ENCODE peak calls at places on chromosomes 16 and 17, in eight cellular contexts. One of them, this sample, is unnamed.
A peak's percentile ranks its signal among the peaks of the same experiment; 100 is the strongest.

GRCh38 chr17:968812-969766 is 10.5 kb downstream of the NXN start:
- DNase-seq in NCI-H1048: no peak
- DNase-seq in T follicular helper cell: no peak
- DNase-seq in T-helper 17 cell: no peak
- DNase-seq in lung: no peak
- DNase-seq in IMR-90: no peak
- DNase-seq in iPS-NIHi11: no peak
- DNase-seq in substantia nigra: no peak
- DNase-seq in this sample: no peak

GRCh38 chr16:53041196-53041977 is 11.3 kb downstream of the CHD9NB start:
- DNase-seq in IMR-90: peak; percentile 5
- DNase-seq in T-helper 17 cell: no peak
- DNase-seq in T follicular helper cell: no peak
- DNase-seq in NCI-H1048: no peak
- DNase-seq in substantia nigra: no peak
- DNase-seq in iPS-NIHi11: no peak
- DNase-seq in lung: no peak
- DNase-seq in this sample: no peak

GRCh38 chr16:69150146-69150865 is 17.9 kb downstream of the UTP4 start:
- DNase-seq in lung: peak; percentile 69
- DNase-seq in T-helper 17 cell: no peak
- DNase-seq in iPS-NIHi11: peak; percentile 73
- DNase-seq in NCI-H1048: peak; percentile 4
- DNase-seq in substantia nigra: no peak
- DNase-seq in T follicular helper cell: peak; percentile 35
- DNase-seq in IMR-90: peak; percentile 81
- DNase-seq in this sample: no peak

GRCh38 chr17:68318103-68318991 is 27.1 kb downstream of the ARSG start:
- DNase-seq in T follicular helper cell: no peak
- DNase-seq in NCI-H1048: no peak
- DNase-seq in iPS-NIHi11: no peak
- DNase-seq in lung: no peak
- DNase-seq in T-helper 17 cell: no peak
- DNase-seq in substantia nigra: no peak
- DNase-seq in IMR-90: peak; percentile 65
- DNase-seq in this sample: no peak

GRCh38 chr17:10729334-10730193 is at the start of gene TMEM220:
- DNase-seq in lung: peak; percentile 82
- DNase-seq in IMR-90: peak; percentile 59
- DNase-seq in substantia nigra: peak; percentile 53
- DNase-seq in T-helper 17 cell: no peak
- DNase-seq in NCI-H1048: no peak
- DNase-seq in iPS-NIHi11: peak; percentile 84
- DNase-seq in T follicular helper cell: peak; percentile 7
- DNase-seq in this sample: no peak

GRCh38 chr16:85330694-85331188 is 218.5 kb upstream of the CIBAR2 start:
- DNase-seq in T-helper 17 cell: no peak
- DNase-seq in IMR-90: peak; percentile 86
- DNase-seq in NCI-H1048: no peak
- DNase-seq in lung: no peak
- DNase-seq in iPS-NIHi11: peak; percentile 73
- DNase-seq in substantia nigra: no peak
- DNase-seq in T follicular helper cell: no peak
- DNase-seq in this sample: no peak

GRCh38 chr17:68459030-68459376 is 1.7 kb upstream of the WIPI1 start:
- DNase-seq in iPS-NIHi11: no peak
- DNase-seq in lung: no peak
- DNase-seq in T-helper 17 cell: no peak
- DNase-seq in substantia nigra: no peak
- DNase-seq in NCI-H1048: no peak
- DNase-seq in IMR-90: no peak
- DNase-seq in T follicular helper cell: no peak
- DNase-seq in this sample: no peak

GRCh38 chr17:20218231-20218630 is 209.1 kb downstream of the SPECC1 start:
- DNase-seq in T follicular helper cell: no peak
- DNase-seq in NCI-H1048: no peak
- DNase-seq in lung: no peak
- DNase-seq in iPS-NIHi11: no peak
- DNase-seq in substantia nigra: no peak
- DNase-seq in IMR-90: no peak
- DNase-seq in T-helper 17 cell: no peak
- DNase-seq in this sample: no peak

GRCh38 chr16:64679976-64680375 is 441.9 kb downstream of the CDH11 start:
- DNase-seq in IMR-90: no peak
- DNase-seq in iPS-NIHi11: no peak
- DNase-seq in T follicular helper cell: no peak
- DNase-seq in substantia nigra: no peak
- DNase-seq in T-helper 17 cell: no peak
- DNase-seq in lung: no peak
- DNase-seq in NCI-H1048: no peak
- DNase-seq in this sample: no peak

GRCh38 chr17:2057714-2058520 is 3.0 kb downstream of the HIC1 start:
- DNase-seq in NCI-H1048: no peak
- DNase-seq in lung: no peak
- DNase-seq in T follicular helper cell: no peak
- DNase-seq in substantia nigra: no peak
- DNase-seq in T-helper 17 cell: no peak
- DNase-seq in iPS-NIHi11: peak; percentile 39
- DNase-seq in IMR-90: peak; percentile 49
- DNase-seq in this sample: no peak

GRCh38 chr17:76909971-76910760 is 42.0 kb downstream of the MGAT5B start:
- DNase-seq in T-helper 17 cell: no peak
- DNase-seq in lung: peak; percentile 42
- DNase-seq in NCI-H1048: no peak
- DNase-seq in iPS-NIHi11: peak; percentile 97
- DNase-seq in IMR-90: peak; percentile 41
- DNase-seq in T follicular helper cell: no peak
- DNase-seq in substantia nigra: no peak
- DNase-seq in this sample: no peak

GRCh38 chr17:32494621-32495346 is 8.0 kb downstream of the CDK5R1 start:
- DNase-seq in T-helper 17 cell: no peak
- DNase-seq in iPS-NIHi11: peak; percentile 57
- DNase-seq in substantia nigra: peak; percentile 24
- DNase-seq in T follicular helper cell: no peak
- DNase-seq in NCI-H1048: no peak
- DNase-seq in lung: no peak
- DNase-seq in IMR-90: no peak
- DNase-seq in this sample: no peak

GRCh38 chr17:39745335-39746144 is 7.8 kb downstream of the GRB7 start:
- DNase-seq in IMR-90: no peak
- DNase-seq in lung: no peak
- DNase-seq in T follicular helper cell: no peak
- DNase-seq in iPS-NIHi11: no peak
- DNase-seq in NCI-H1048: no peak
- DNase-seq in substantia nigra: no peak
- DNase-seq in T-helper 17 cell: no peak
- DNase-seq in this sample: no peak

GRCh38 chr16:29804455-29805231 is 1.7 kb upstream of the MAZ start:
- DNase-seq in lung: no peak
- DNase-seq in iPS-NIHi11: no peak
- DNase-seq in T-helper 17 cell: no peak
- DNase-seq in IMR-90: no peak
- DNase-seq in T follicular helper cell: no peak
- DNase-seq in NCI-H1048: no peak
- DNase-seq in substantia nigra: peak; percentile 34
- DNase-seq in this sample: no peak

GRCh38 chr17:48582750-48583069 is 4.6 kb upstream of the HOXB4 start:
- DNase-seq in IMR-90: no peak
- DNase-seq in lung: no peak
- DNase-seq in iPS-NIHi11: no peak
- DNase-seq in substantia nigra: no peak
- DNase-seq in T follicular helper cell: no peak
- DNase-seq in T-helper 17 cell: no peak
- DNase-seq in NCI-H1048: no peak
- DNase-seq in this sample: no peak

GRCh38 chr17:50932584-50932901 is 66.4 kb upstream of the TOB1 start:
- DNase-seq in T-helper 17 cell: no peak
- DNase-seq in IMR-90: no peak
- DNase-seq in iPS-NIHi11: no peak
- DNase-seq in substantia nigra: no peak
- DNase-seq in NCI-H1048: no peak
- DNase-seq in lung: no peak
- DNase-seq in T follicular helper cell: no peak
- DNase-seq in this sample: no peak

GRCh38 chr17:46126840-46127239 is 66.4 kb downstream of the KANSL1 start:
- DNase-seq in substantia nigra: no peak
- DNase-seq in T follicular helper cell: no peak
- DNase-seq in iPS-NIHi11: no peak
- DNase-seq in lung: no peak
- DNase-seq in IMR-90: no peak
- DNase-seq in NCI-H1048: no peak
- DNase-seq in T-helper 17 cell: no peak
- DNase-seq in this sample: no peak

GRCh38 chr17:27576429-27577123 is 54.4 kb upstream of the LGALS9 start:
- DNase-seq in substantia nigra: no peak
- DNase-seq in iPS-NIHi11: no peak
- DNase-seq in T follicular helper cell: no peak
- DNase-seq in T-helper 17 cell: no peak
- DNase-seq in IMR-90: peak; percentile 74
- DNase-seq in NCI-H1048: no peak
- DNase-seq in lung: no peak
- DNase-seq in this sample: no peak

GRCh38 chr17:7060165-7060890 is 16.4 kb upstream of the SLC16A11 start:
- DNase-seq in T follicular helper cell: no peak
- DNase-seq in iPS-NIHi11: no peak
- DNase-seq in NCI-H1048: no peak
- DNase-seq in substantia nigra: no peak
- DNase-seq in lung: no peak
- DNase-seq in T-helper 17 cell: no peak
- DNase-seq in IMR-90: peak; percentile 69
- DNase-seq in this sample: no peak

GRCh38 chr16:50372611-50373344 is 4.0 kb upstream of the BRD7 start:
- DNase-seq in substantia nigra: no peak
- DNase-seq in lung: no peak
- DNase-seq in iPS-NIHi11: no peak
- DNase-seq in T-helper 17 cell: no peak
- DNase-seq in T follicular helper cell: no peak
- DNase-seq in NCI-H1048: no peak
- DNase-seq in IMR-90: peak; percentile 61
- DNase-seq in this sample: no peak

GRCh38 chr17:55384833-55385232 is 36.8 kb downstream of the MMD start:
- DNase-seq in T-helper 17 cell: no peak
- DNase-seq in lung: no peak
- DNase-seq in iPS-NIHi11: no peak
- DNase-seq in IMR-90: no peak
- DNase-seq in T follicular helper cell: no peak
- DNase-seq in substantia nigra: no peak
- DNase-seq in NCI-H1048: no peak
- DNase-seq in this sample: no peak

GRCh38 chr16:15672514-15673167 is 22.6 kb downstream of the NDE1 start:
- DNase-seq in substantia nigra: peak; percentile 86
- DNase-seq in NCI-H1048: no peak
- DNase-seq in IMR-90: peak; percentile 96
- DNase-seq in lung: peak; percentile 87
- DNase-seq in iPS-NIHi11: peak; percentile 55
- DNase-seq in T-helper 17 cell: peak; percentile 69
- DNase-seq in T follicular helper cell: peak; percentile 71
- DNase-seq in this sample: peak; percentile 58